ENCODE peak calls at places on chromosomes 2 and 18, in eight cellular contexts. C is CD4-positive, alpha-beta memory T cell; E is effector memory CD4-positive, alpha-beta T cell; M is tibial nerve; P is breast epithelium; Y is RWPE2; Z is gastrocnemius medialis; F is testis. U is an unnamed sample.
A peak's percentile ranks its signal among the peaks of the same experiment; 100 is the strongest.

GRCh38 chr2:112622528-112622849 is 23.2 kb upstream of the SLC20A1 start:
- DNase-seq in C (no peak), P (no peak), E (no peak), F (no peak), Y (no peak), Z (no peak), M (no peak), U (no peak)

GRCh38 chr2:189854956-189855355 is 70.7 kb downstream of the PMS1 start:
- DNase-seq in Y (no peak), E (no peak), C (no peak), F (no peak), Z (no peak), P (no peak), M (no peak), U (no peak)

GRCh38 chr2:7430869-7431641 is 513.8 kb downstream of the RNF144A start:
- DNase-seq in E (no peak), Z (peak; percentile 15), C (peak; percentile 37), F (peak; percentile 32), M (peak; percentile 21), Y (no peak), P (peak; percentile 75), U (peak; percentile 63)

GRCh38 chr2:96895709-96896651 is 26.1 kb upstream of the SEMA4C start:
- DNase-seq in Z (peak; percentile 53), M (no peak), F (no peak), C (no peak), P (no peak), Y (no peak), E (no peak), U (no peak)

GRCh38 chr2:240953426-240954425 is 44.7 kb upstream of the SNED1 start:
- DNase-seq in M (no peak), F (peak; percentile 13), E (no peak), Z (no peak), Y (no peak), P (no peak), C (no peak), U (no peak)

GRCh38 chr2:211132046-211132445 is 575.6 kb downstream of the CPS1 start:
- DNase-seq in P (no peak), Z (no peak), C (no peak), M (no peak), E (no peak), F (no peak), Y (no peak), U (no peak)

GRCh38 chr2:193584001-193584400 is 1389.3 kb upstream of the TMEFF2 start:
- DNase-seq in Y (no peak), E (no peak), C (no peak), M (no peak), F (peak; percentile 51), P (no peak), Z (no peak), U (no peak)

GRCh38 chr2:43117521-43118143 is 108.8 kb downstream of the ZFP36L2 start:
- DNase-seq in Y (no peak), Z (no peak), P (no peak), E (no peak), M (no peak), F (no peak), C (no peak), U (no peak)

GRCh38 chr2:68190991-68191731 is 33.5 kb downstream of the PNO1 start:
- DNase-seq in P (no peak), M (no peak), C (no peak), Y (no peak), E (no peak), F (no peak), Z (no peak), U (no peak)

GRCh38 chr2:220787251-220787650 is 784.9 kb downstream of the EPHA4 start:
- DNase-seq in P (no peak), M (no peak), F (no peak), E (no peak), Z (no peak), Y (no peak), C (no peak), U (no peak)

GRCh38 chr2:54013996-54014395 is 43.2 kb upstream of the PSME4 start:
- DNase-seq in C (peak; percentile 11), Z (no peak), Y (no peak), M (no peak), P (no peak), F (no peak), E (no peak), U (no peak)

GRCh38 chr18:32148185-32148870 is 41.5 kb upstream of the MEP1B start:
- DNase-seq in Z (no peak), C (no peak), Y (no peak), P (no peak), M (no peak), F (no peak), E (no peak), U (no peak)

GRCh38 chr18:36477776-36478175 is 180.3 kb downstream of the FHOD3 start:
- DNase-seq in Y (no peak), F (no peak), P (no peak), C (no peak), M (no peak), E (no peak), Z (no peak), U (no peak)

GRCh38 chr2:43402002-43402401 is 175.6 kb upstream of the ZFP36L2 start:
- DNase-seq in Z (no peak), M (no peak), Y (no peak), F (no peak), E (no peak), P (no peak), C (no peak), U (no peak)

GRCh38 chr2:121595012-121595891 is 54.0 kb downstream of the CLASP1 start:
- DNase-seq in Z (no peak), F (no peak), Y (no peak), C (no peak), E (no peak), M (no peak), P (no peak), U (no peak)

GRCh38 chr2:31522742-31523141 is 58.0 kb downstream of the SRD5A2 start:
- DNase-seq in P (no peak), Y (no peak), C (no peak), M (no peak), E (no peak), Z (no peak), F (no peak), U (no peak)

GRCh38 chr2:214715025-214715424 is 94.5 kb downstream of the BARD1 start:
- DNase-seq in F (no peak), Z (no peak), P (no peak), C (no peak), E (no peak), Y (no peak), M (no peak), U (no peak)

GRCh38 chr2:220219371-220219770 is 591.9 kb downstream of the SLC4A3 start:
- DNase-seq in E (no peak), Z (no peak), M (no peak), C (no peak), Y (peak; percentile 78), F (no peak), P (peak; percentile 37), U (no peak)

GRCh38 chr18:34153711-34154110 is 71.0 kb downstream of the NOL4 start:
- DNase-seq in Z (no peak), Y (no peak), F (no peak), E (no peak), P (no peak), M (no peak), C (no peak), U (no peak)

DNA sequence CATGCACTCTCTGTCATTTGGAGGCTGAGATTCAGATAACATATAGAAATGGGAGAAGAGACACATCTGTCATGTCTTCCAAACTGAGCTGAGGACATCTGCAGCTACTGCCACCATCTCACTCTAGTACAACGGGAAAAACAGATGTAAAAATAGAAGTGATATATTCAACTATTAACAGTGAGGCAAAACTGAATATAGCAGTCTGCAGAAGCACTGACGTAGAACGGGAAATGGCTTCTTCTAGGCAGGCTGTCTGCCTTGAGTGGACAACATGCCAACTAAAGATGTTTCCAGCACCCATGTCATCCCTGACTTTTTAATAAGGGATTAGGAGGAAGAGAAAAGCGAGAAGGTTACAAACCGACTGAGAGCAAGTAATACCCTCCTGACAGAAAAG is 51.6 kb downstream of the MRPL33 start:
- DNase-seq in E (no peak), Y (no peak), F (no peak), M (no peak), P (no peak), Z (no peak), C (no peak), U (no peak)
- H3K4me1 ChIP-seq in E (no peaks in the 10 kb centered on the region), Y (no peaks in the 10 kb centered on the region), F (no peaks in the 10 kb centered on the region), M (no peaks in the 10 kb centered on the region), P (no peaks in the 10 kb centered on the region), Z (peaks cover 12% of the 10 kb centered on the region), C (no peaks in the 10 kb centered on the region), U (no peaks in the 10 kb centered on the region)

DNA sequence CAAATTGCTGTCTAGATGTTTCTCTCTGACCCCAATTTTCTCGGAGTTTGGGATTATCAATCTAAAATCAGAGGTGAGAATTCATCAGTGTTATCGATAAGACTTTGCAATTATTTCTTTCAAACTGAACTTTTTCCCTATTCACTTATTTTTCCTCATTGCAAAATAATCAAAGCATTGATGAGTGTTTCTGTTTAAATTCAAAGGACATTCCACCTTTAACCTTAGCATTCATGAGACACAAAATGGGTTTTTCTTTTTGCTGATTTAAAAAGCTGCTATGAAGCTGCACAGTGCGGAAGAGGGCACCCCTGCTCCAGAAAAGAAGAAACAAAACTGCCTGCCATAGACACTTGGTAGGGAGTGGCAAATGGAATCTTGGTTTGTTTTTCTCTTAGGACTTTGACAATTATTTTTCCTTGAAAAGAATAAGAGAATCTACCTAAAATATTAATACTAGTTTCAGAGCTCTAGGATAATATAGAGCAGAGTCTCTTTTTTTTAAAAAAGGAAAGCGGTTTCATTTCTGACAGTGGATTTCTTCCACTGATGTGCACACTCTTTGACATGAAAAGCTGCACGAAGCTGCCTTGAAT is 203.4 kb downstream of the TGIF1 start:
- DNase-seq in E (no peak), M (no peak), P (no peak), Z (no peak), Y (no peak), F (no peak), C (no peak), U (no peak)
- H3K4me1 ChIP-seq in E (no peaks in the 10 kb centered on the region), M (no peaks in the 10 kb centered on the region), P (no peaks in the 10 kb centered on the region), Z (no peaks in the 10 kb centered on the region), Y (peaks cover 34% of the 10 kb centered on the region), F (peaks cover 21% of the 10 kb centered on the region), C (no peaks in the 10 kb centered on the region), U (peaks cover 8% of the 10 kb centered on the region)

GRCh38 chr2:230947235-230947576 is 22.2 kb upstream of the GPR55 start:
- DNase-seq in F (no peak), C (no peak), M (no peak), Z (no peak), P (no peak), E (no peak), Y (no peak), U (no peak)
- H3K4me1 ChIP-seq in F (no peaks in the 10 kb centered on the region), C (no peaks in the 10 kb centered on the region), M (no peaks in the 10 kb centered on the region), Z (no peaks in the 10 kb centered on the region), P (no peaks in the 10 kb centered on the region), E (no peaks in the 10 kb centered on the region), Y (no peaks in the 10 kb centered on the region), U (no peaks in the 10 kb centered on the region)

DNA sequence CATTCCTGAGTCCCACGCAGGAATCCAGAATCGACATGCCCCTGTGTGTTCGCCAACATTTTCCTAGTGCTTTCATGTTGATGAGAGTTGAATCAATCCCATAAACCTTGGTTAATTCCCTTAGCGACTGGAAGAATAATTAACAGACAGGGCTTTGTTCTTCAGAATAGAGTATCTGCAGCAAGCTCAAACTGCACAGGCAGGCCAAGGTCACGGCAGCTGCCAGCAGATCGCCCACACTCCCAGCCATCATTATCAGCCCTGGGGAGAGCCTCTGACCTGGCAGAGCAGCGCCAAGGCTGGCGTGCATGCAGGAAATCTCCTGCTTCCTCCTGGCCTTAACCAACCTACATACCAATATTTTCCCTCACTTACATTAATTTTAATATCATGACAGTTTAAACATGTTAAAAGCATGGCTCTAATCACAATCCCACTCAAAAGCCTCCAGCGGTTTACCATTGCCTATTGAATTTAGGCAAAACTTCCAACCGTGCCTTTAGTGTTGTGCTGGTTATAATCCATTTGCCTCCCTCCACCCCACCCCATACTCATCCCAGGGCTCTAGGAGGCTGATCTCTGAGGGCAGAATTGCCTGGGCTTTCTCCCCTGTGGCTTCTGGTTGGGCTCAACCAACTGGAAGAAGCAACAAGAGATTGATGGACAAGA is 46.8 kb upstream of the NCK2 start:
- DNase-seq in Y (no peak), Z (no peak), C (no peak), M (no peak), E (no peak), P (peak; percentile 32), F (peak; percentile 92), U (peak; percentile 19)
- H3K4me1 ChIP-seq in Y (no peaks in the 10 kb centered on the region), Z (no peaks in the 10 kb centered on the region), C (no peaks in the 10 kb centered on the region), M (no peaks in the 10 kb centered on the region), E (no peaks in the 10 kb centered on the region), P (no peaks in the 10 kb centered on the region), F (peaks cover 22% of the 10 kb centered on the region), U (no peaks in the 10 kb centered on the region)